ENCODE peak calls at places on chromosomes 12 and 14, in seven cellular contexts. F is HCT116, Z is K562, S is HepG2, I is GM12878, J is SK-N-SH, C is H1. K is an unnamed sample.

GRCh38 chr12:3998968-3999792 is 126.0 kb upstream of the PARP11 start:
- DNase-seq in F (no peak), Z (no peak), S (peak), I (no peak), J (no peak), C (no peak), K (no peak)

GRCh38 chr12:6963016-6963731 is 7.3 kb downstream of the PHB2 start:
- DNase-seq in F (peak), Z (no peak), S (no peak), I (no peak), J (peak), C (peak), K (peak)

GRCh38 chr14:76125506-76125905 is 26.2 kb upstream of the GPATCH2L start:
- DNase-seq in F (no peak), Z (no peak), S (no peak), I (no peak), J (no peak), C (no peak), K (no peak)

GRCh38 chr12:58920102-58920955 is at the start of gene LRIG3:
- DNase-seq in F (peak), Z (peak), S (peak), I (no peak), J (peak), C (peak), K (peak)

GRCh38 chr12:89494411-89495231 is 30.0 kb downstream of the GALNT4 start:
- DNase-seq in F (no peak), Z (no peak), S (no peak), I (no peak), J (no peak), C (no peak), K (no peak)

GRCh38 chr14:22657861-22658260 is 13.7 kb upstream of the OR6J1 start:
- DNase-seq in F (no peak), Z (no peak), S (peak), I (no peak), J (no peak), C (no peak), K (peak)

GRCh38 chr14:90655829-90656228 is 160.4 kb downstream of the TTC7B start:
- DNase-seq in F (no peak), Z (no peak), S (no peak), I (no peak), J (no peak), C (no peak), K (no peak)

GRCh38 chr14:69713127-69713800 is 53.7 kb upstream of the SRSF5 start:
- DNase-seq in F (no peak), Z (no peak), S (no peak), I (no peak), J (no peak), C (peak), K (peak)

GRCh38 chr12:51591020-51591901 is at the start of gene SCN8A:
- DNase-seq in F (peak), Z (peak), S (no peak), I (no peak), J (peak), C (peak), K (peak)

GRCh38 chr14:76872796-76873432 is 46.7 kb downstream of the LRRC74A start:
- DNase-seq in F (no peak), Z (peak), S (peak), I (no peak), J (peak), C (peak), K (peak)

GRCh38 chr14:22537436-22538310 is 51.4 kb downstream of the DAD1 start:
- DNase-seq in F (no peak), Z (no peak), S (no peak), I (no peak), J (no peak), C (no peak), K (no peak)

GRCh38 chr14:92523752-92524151 is 10.2 kb downstream of the RIN3 start:
- DNase-seq in F (no peak), Z (no peak), S (no peak), I (no peak), J (no peak), C (no peak), K (no peak)

GRCh38 chr12:40058721-40059190 is 47.1 kb downstream of the SLC2A13 start:
- DNase-seq in F (no peak), Z (no peak), S (no peak), I (no peak), J (no peak), C (no peak), K (no peak)

GRCh38 chr14:50598765-50599164 is 38.8 kb downstream of the ATL1 start:
- DNase-seq in F (no peak), Z (no peak), S (no peak), I (no peak), J (no peak), C (no peak), K (no peak)

GRCh38 chr12:67047634-67048033 is 221.5 kb upstream of the CAND1 start:
- DNase-seq in F (no peak), Z (no peak), S (no peak), I (no peak), J (no peak), C (no peak), K (no peak)

GRCh38 chr12:26112703-26113147 is 12.1 kb downstream of the BHLHE41 start:
- DNase-seq in F (no peak), Z (no peak), S (no peak), I (no peak), J (no peak), C (no peak), K (no peak)

GRCh38 chr14:105891631-105892452 is 365.5 kb downstream of the TMEM121 start:
- DNase-seq in F (no peak), Z (peak), S (no peak), I (no peak), J (no peak), C (no peak), K (no peak)

GRCh38 chr14:95025218-95025617 is 132.1 kb downstream of the DICER1 start:
- DNase-seq in F (no peak), Z (no peak), S (no peak), I (no peak), J (no peak), C (no peak), K (no peak)

GRCh38 chr14:100667706-100668105 is 59.0 kb upstream of the DLK1 start:
- DNase-seq in F (no peak), Z (no peak), S (no peak), I (no peak), J (no peak), C (no peak), K (no peak)

GRCh38 chr12:127150028-127150427 is 1116.9 kb upstream of the TMEM132C start:
- DNase-seq in F (no peak), Z (no peak), S (no peak), I (peak), J (no peak), C (no peak), K (no peak)

GRCh38 chr12:78290606-78291345 is 460.1 kb downstream of the NAV3 start:
- DNase-seq in F (no peak), Z (no peak), S (peak), I (no peak), J (no peak), C (no peak), K (no peak)

GRCh38 chr12:1630081-1630826 is 1.2 kb downstream of the WNT5B start:
- DNase-seq in F (no peak), Z (no peak), S (no peak), I (no peak), J (peak), C (peak), K (no peak)

GRCh38 chr12:14211829-14212455 is 153.5 kb upstream of the ATF7IP start:
- DNase-seq in F (no peak), Z (no peak), S (no peak), I (no peak), J (no peak), C (no peak), K (no peak)

GRCh38 chr12:15526033-15526432 is 203.7 kb downstream of the PTPRO start:
- DNase-seq in F (peak), Z (no peak), S (no peak), I (peak), J (no peak), C (no peak), K (peak)

GRCh38 chr14:102927346-102927877 is 4.9 kb downstream of the AMN start:
- DNase-seq in F (peak), Z (no peak), S (no peak), I (no peak), J (no peak), C (no peak), K (no peak)

GRCh38 chr12:26647091-26647490 is 185.9 kb downstream of the ITPR2 start:
- DNase-seq in F (no peak), Z (no peak), S (no peak), I (no peak), J (no peak), C (no peak), K (no peak)

GRCh38 chr14:67187210-67187609 is 2.0 kb upstream of the GARIN2 start:
- DNase-seq in F (peak), Z (no peak), S (peak), I (no peak), J (no peak), C (no peak), K (no peak)

GRCh38 chr12:114275937-114276785 is 129.8 kb downstream of the TBX5 start:
- DNase-seq in F (no peak), Z (no peak), S (no peak), I (no peak), J (no peak), C (no peak), K (no peak)

GRCh38 chr12:114272071-114272470 is 133.9 kb downstream of the TBX5 start:
- DNase-seq in F (no peak), Z (no peak), S (no peak), I (no peak), J (no peak), C (no peak), K (no peak)

GRCh38 chr12:114269153-114269552 is 136.8 kb downstream of the TBX5 start:
- DNase-seq in F (no peak), Z (no peak), S (no peak), I (no peak), J (no peak), C (no peak), K (no peak)

DNA sequence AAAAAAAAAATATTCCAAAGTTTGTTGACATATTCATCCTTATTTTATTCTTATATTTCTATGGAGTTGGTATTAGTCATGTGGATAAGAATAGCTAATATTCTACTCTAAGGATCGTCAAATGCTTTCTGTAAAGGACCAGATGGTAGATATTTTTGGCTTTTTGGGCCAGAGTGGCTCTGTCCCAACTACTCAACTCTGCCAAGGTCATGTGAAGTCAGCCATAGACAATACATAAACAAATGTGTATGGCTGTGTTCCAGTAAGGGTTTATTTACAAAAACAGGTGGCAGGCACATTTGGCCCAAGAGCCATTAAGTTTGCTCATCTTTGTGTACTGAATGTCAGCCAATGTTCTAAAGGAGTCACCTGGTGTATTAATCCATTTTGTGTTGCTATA is 131.8 kb downstream of the TBX5 start:
- DNase-seq in F (no peak), Z (no peak), S (no peak), I (no peak), J (no peak), C (no peak), K (no peak)
- TF ChIP-seq JUND in F (no peak), Z (no peak), S (no peak), I (no peak), J (no peak), C (no peak), K (no peak)

DNA sequence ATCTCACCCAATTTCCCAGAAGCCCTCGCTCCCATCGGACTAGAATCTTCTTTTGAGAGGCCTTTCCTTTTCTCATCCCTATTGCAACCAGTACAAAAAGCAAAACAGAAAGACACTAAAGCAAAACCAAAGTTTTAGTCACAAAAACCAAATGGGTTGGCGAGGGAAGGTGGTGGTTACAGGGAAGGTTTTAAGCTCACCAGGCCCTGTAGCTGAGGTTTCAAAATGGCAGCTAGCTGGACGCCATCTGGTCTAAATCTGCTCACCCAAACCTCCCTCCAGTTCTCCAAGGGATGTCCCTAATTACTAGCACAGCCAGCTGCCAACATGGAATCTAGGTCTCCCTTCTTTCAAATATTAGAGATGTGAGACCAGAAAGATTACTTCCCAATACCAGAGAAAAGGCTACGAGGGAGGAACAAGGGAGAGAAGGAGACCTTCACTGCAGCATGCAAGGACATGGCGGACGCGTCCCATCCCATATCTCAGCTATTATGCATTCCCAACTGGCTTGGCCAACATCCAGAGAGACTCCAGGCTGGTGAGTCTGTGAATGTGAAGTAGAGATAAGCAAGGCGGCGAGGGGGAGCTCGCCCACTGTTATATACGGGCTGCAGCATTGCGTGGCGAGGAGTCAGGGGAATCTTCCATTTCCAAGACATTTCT is 70.8 kb downstream of the DPF3 start:
- DNase-seq in F (no peak), Z (peak), S (no peak), I (no peak), J (peak), C (no peak), K (no peak)
- TF ChIP-seq JUND in F (no peak), Z (peak), S (no peak), I (no peak), J (no peak), C (no peak), K (no peak)

GRCh38 chr12:93442411-93443340 is 929 bp upstream of the UBE2N start:
- DNase-seq in F (no peak), Z (no peak), S (no peak), I (no peak), J (no peak), C (no peak), K (no peak)
- TF ChIP-seq JUND in F (no peak), Z (no peak), S (no peak), I (no peak), J (no peak), C (no peak), K (no peak)

GRCh38 chr12:48980953-48981756 is 3.0 kb downstream of the WNT1 start:
- DNase-seq in F (no peak), Z (peak), S (no peak), I (no peak), J (peak), C (no peak), K (no peak)

GRCh38 chr12:48980389-48980952 is 2.3 kb downstream of the WNT1 start:
- DNase-seq in F (no peak), Z (peak), S (no peak), I (no peak), J (peak), C (peak), K (no peak)

GRCh38 chr12:48978291-48978740 is at the start of gene WNT1:
- DNase-seq in F (no peak), Z (no peak), S (no peak), I (no peak), J (peak), C (peak), K (no peak)

GRCh38 chr12:48978741-48979601 is 849 bp downstream of the WNT1 start:
- DNase-seq in F (no peak), Z (no peak), S (no peak), I (no peak), J (no peak), C (no peak), K (no peak)

DNA sequence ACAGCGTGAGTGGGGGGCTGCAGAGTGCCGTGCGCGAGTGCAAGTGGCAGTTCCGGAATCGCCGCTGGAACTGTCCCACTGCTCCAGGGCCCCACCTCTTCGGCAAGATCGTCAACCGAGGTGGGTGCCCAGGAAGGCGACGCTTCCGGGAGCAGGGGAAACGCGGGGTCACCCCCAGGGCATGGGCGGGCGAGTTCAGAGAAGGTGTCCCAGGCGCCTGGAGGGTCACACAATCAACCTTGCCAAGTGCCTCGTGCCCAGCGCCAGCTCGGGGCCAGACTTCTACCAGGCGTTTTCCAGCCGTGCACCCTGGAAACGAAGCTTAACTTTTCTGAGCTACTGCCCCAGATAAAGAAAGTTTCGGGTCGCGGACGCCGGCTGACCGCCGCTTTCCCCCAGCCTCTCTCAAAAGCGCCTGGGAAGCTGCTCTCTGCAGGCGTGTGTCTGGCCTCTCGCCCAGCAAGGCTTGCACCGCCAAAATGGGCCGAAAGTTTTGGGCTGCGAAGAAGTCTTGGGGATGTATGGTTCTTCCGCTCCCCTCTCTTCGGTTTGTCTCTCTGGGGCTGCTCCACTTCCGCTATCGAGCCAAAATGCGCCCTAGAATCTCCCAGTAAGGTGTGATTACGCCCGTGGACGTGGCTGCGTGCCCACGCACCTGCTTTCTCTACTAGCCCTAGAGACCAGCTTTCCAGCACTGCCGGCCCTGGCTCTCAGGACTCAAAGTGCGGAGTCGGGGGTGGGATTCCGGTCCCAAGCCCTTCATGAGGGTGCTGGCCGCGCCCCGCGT is 1.7 kb downstream of the WNT1 start:
- DNase-seq in F (no peak), Z (no peak), S (no peak), I (no peak), J (no peak), C (no peak), K (no peak)
- TF ChIP-seq JUND in F (no peak), Z (no peak), S (no peak), I (no peak), J (no peak), C (no peak), K (no peak)